ENCODE peak calls at places on chromosomes 16 and 17, in eight cellular contexts. G is brain microvascular endothelial cell, W is heart right ventricle, Q is uterus, M is kidney epithelial cell, S is adipocyte, L is DND-41, T is stomach. E is an unnamed sample. For H3K36me3, the result is how much of the 10 kb centered on the place peaks cover.

GRCh38 chr17:51046527-51047384 is 73.9 kb downstream of the SPAG9 start:
- DNase-seq in G (peak), W (peak), Q (peak), M (peak), S (peak), L (no peak), T (no peak), E (no peak)

GRCh38 chr16:49745434-49745833 is 110.5 kb downstream of the ZNF423 start:
- DNase-seq in G (no peak), W (no peak), Q (no peak), M (no peak), S (no peak), L (no peak), T (no peak), E (no peak)

GRCh38 chr16:1082952-1083675 is 10.6 kb downstream of the SSTR5 start:
- DNase-seq in G (no peak), W (no peak), Q (no peak), M (no peak), S (no peak), L (no peak), T (no peak), E (no peak)

GRCh38 chr16:70659546-70659945 is 13.2 kb downstream of the IL34 start:
- DNase-seq in G (no peak), W (no peak), Q (no peak), M (no peak), S (no peak), L (no peak), T (no peak), E (no peak)

GRCh38 chr16:4216631-4217030 is 25.2 kb downstream of the SRL start:
- DNase-seq in G (no peak), W (no peak), Q (no peak), M (no peak), S (peak), L (no peak), T (no peak), E (no peak)

GRCh38 chr17:4035081-4035680 is 70.9 kb upstream of the ATP2A3 start:
- DNase-seq in G (no peak), W (no peak), Q (no peak), M (no peak), S (no peak), L (no peak), T (no peak), E (no peak)

GRCh38 chr16:67163164-67163902 is 1.2 kb upstream of the HSF4 start:
- DNase-seq in G (no peak), W (peak), Q (no peak), M (no peak), S (peak), L (no peak), T (no peak), E (no peak)

GRCh38 chr16:24357511-24357910 is 101.4 kb downstream of the CACNG3 start:
- DNase-seq in G (no peak), W (no peak), Q (no peak), M (no peak), S (no peak), L (no peak), T (no peak), E (no peak)

GRCh38 chr16:75083826-75084225 is 32.8 kb downstream of the LDHD start:
- DNase-seq in G (no peak), W (no peak), Q (no peak), M (no peak), S (no peak), L (no peak), T (peak), E (no peak)

GRCh38 chr17:66978514-66979061 is 14.1 kb downstream of the CACNG4 start:
- DNase-seq in G (no peak), W (peak), Q (no peak), M (no peak), S (no peak), L (no peak), T (no peak), E (no peak)

GRCh38 chr17:50196036-50196435 is 5.4 kb downstream of the COL1A1 start:
- DNase-seq in G (no peak), W (no peak), Q (no peak), M (no peak), S (no peak), L (no peak), T (no peak), E (no peak)

GRCh38 chr17:78557598-78558039 is 19.6 kb downstream of the DNAH17 start:
- DNase-seq in G (peak), W (no peak), Q (no peak), M (peak), S (peak), L (no peak), T (no peak), E (no peak)

GRCh38 chr17:44911133-44912001 is 3.9 kb downstream of the GFAP start:
- DNase-seq in G (peak), W (peak), Q (peak), M (no peak), S (peak), L (peak), T (peak), E (peak)

GRCh38 chr16:67594956-67595355 is 32.6 kb downstream of the CTCF start:
- DNase-seq in G (peak), W (no peak), Q (peak), M (peak), S (peak), L (no peak), T (no peak), E (no peak)

GRCh38 chr17:7437369-7437863 is 1.9 kb upstream of the FGF11 start:
- DNase-seq in G (no peak), W (no peak), Q (no peak), M (no peak), S (no peak), L (no peak), T (no peak), E (no peak)

GRCh38 chr16:57669476-57670162 is 1.5 kb downstream of the ADGRG3 start:
- DNase-seq in G (no peak), W (no peak), Q (no peak), M (no peak), S (no peak), L (no peak), T (no peak), E (no peak)

GRCh38 chr16:81778861-81779539 is at the start of gene PLCG2:
- DNase-seq in G (peak), W (peak), Q (peak), M (no peak), S (peak), L (no peak), T (peak), E (peak)

GRCh38 chr17:20026960-20027359 is 17.8 kb downstream of the SPECC1 start:
- DNase-seq in G (no peak), W (no peak), Q (no peak), M (no peak), S (no peak), L (no peak), T (no peak), E (no peak)

GRCh38 chr16:79874391-79874790 is 273.9 kb upstream of the MAF start:
- DNase-seq in G (no peak), W (peak), Q (no peak), M (peak), S (no peak), L (no peak), T (no peak), E (no peak)

GRCh38 chr16:46638947-46639925 is 18.1 kb upstream of the SHCBP1 start:
- DNase-seq in G (peak), W (no peak), Q (no peak), M (no peak), S (peak), L (no peak), T (no peak), E (no peak)

GRCh38 chr17:45019177-45019711 is 32.2 kb downstream of the DCAKD start:
- DNase-seq in G (no peak), W (peak), Q (no peak), M (no peak), S (peak), L (peak), T (peak), E (peak)

GRCh38 chr16:83911290-83911689 is 12.4 kb downstream of the MLYCD start:
- DNase-seq in G (no peak), W (no peak), Q (no peak), M (no peak), S (no peak), L (no peak), T (no peak), E (no peak)

GRCh38 chr17:17818088-17818526 is 18.7 kb downstream of the SREBF1 start:
- DNase-seq in G (no peak), W (no peak), Q (peak), M (no peak), S (no peak), L (no peak), T (no peak), E (no peak)

GRCh38 chr17:74442670-74443515 is 11.0 kb downstream of the GPRC5C start:
- DNase-seq in G (no peak), W (peak), Q (peak), M (peak), S (no peak), L (no peak), T (peak), E (no peak)

GRCh38 chr16:55942821-55943220 is 67.6 kb upstream of the CES5A start:
- DNase-seq in G (no peak), W (no peak), Q (no peak), M (no peak), S (no peak), L (no peak), T (no peak), E (no peak)
- H3K36me3 ChIP-seq in G (under half), W (under half), Q (under half), M (under half), S (under half), L (under half), T (under half), E (under half)

DNA sequence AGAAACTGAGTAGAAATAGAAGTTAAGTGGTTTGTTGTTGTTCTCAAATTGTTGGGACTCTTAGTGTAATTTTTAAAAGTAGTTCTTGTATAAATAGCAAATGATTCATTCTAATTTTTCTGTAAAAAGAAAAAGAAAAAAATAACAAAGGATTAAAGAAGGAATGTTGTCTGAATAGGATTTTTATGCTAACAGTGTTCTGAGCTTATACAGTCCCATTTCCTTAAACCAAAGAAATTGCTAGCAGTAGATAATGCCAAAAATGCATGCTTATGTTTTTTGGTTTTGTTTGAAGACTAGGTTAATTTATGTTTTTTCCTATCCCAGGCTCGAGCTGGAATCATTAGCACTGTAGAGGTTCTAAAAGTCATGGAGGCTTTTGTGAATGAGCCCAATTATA is 44.7 kb upstream of the KPNB1 start:
- DNase-seq in G (no peak), W (no peak), Q (no peak), M (no peak), S (peak), L (no peak), T (no peak), E (no peak)
- H3K36me3 ChIP-seq in G (under half), W (half or more), Q (under half), M (under half), S (half or more), L (half or more), T (half or more), E (half or more)

GRCh38 chr17:72414032-72414396 is 293.2 kb downstream of the SOX9 start:
- DNase-seq in G (no peak), W (no peak), Q (no peak), M (no peak), S (no peak), L (no peak), T (no peak), E (no peak)
- H3K36me3 ChIP-seq in G (under half), W (under half), Q (under half), M (under half), S (under half), L (under half), T (under half), E (under half)

GRCh38 chr17:42493324-42493723 is 34.6 kb downstream of the ATP6V0A1 start:
- DNase-seq in G (no peak), W (no peak), Q (no peak), M (no peak), S (no peak), L (no peak), T (no peak), E (no peak)

DNA sequence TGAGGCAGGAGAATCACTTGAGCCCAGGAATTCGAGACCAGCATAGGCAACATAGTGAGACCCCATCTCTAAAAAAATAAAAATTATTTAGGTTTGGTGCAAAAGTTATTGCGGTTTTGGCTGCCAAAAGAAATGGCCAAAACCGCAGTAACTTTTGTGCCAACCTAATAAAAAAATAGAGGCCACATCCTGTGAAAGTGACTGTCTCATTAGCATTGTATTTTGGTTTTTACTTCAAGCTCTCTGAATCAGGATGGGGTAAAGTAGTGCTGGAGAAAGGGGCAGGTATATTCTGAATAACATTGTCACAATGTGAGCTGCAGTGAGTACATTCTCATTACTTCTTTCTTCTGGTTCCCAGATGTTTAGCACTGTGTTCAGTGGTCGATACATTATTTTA is 36.0 kb downstream of the ATP6V0A1 start:
- DNase-seq in G (no peak), W (no peak), Q (no peak), M (no peak), S (no peak), L (no peak), T (no peak), E (no peak)
- H3K36me3 ChIP-seq in G (under half), W (half or more), Q (under half), M (under half), S (half or more), L (under half), T (half or more), E (under half)

GRCh38 chr17:61803216-61803615 is 60.1 kb downstream of the BRIP1 start:
- DNase-seq in G (no peak), W (no peak), Q (no peak), M (no peak), S (no peak), L (no peak), T (no peak), E (no peak)
- H3K36me3 ChIP-seq in G (under half), W (under half), Q (under half), M (under half), S (under half), L (half or more), T (under half), E (under half)

GRCh38 chr16:88074041-88074440 is 122.8 kb downstream of the BANP start:
- DNase-seq in G (no peak), W (no peak), Q (no peak), M (no peak), S (no peak), L (no peak), T (no peak), E (no peak)
- H3K36me3 ChIP-seq in G (under half), W (half or more), Q (under half), M (under half), S (under half), L (half or more), T (half or more), E (under half)

DNA sequence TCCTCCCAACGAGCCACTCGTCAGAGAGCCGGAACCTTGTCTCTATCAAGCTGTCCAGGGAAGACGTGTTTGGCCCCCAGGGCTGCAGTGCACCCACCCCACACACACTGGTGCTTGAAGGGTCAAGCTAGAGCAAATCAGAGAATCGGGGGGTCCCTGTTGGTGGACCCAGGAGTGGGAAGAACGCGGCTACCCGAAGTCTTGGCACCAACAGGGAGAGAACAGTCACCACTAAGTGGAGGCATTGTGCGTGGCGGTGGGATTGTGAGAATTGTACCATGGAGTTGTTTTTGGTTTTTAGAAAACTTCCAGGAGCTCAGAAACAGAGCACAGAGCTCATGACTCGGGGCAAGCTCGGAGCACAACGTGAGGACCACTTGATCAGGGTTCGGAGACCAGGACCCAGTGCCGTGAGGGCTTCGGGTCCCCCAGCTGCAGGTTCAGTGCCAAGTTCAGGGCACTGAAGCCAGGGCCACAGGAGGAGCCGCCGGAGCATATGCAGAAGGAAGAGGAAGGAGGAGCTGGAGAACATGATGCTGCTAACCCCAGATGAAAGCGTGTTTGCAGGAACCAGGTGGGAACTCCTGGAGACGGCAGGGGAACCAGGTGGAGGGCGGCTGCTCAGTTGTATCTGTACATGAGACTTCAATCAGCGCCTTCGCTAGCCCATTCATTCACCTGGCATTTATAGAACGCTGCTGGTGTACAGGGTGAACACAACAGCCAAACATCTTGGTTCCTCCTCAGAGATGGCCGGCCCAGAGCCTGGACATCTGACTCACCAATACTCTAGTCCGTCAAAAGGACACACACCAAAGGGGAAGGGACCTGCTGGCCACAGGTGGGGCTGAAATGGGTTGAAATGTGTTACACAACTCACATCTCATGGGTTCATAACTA is 42.8 kb downstream of the METRNL start:
- DNase-seq in G (no peak), W (no peak), Q (no peak), M (no peak), S (no peak), L (no peak), T (no peak), E (no peak)
- H3K36me3 ChIP-seq in G (under half), W (under half), Q (under half), M (under half), S (under half), L (under half), T (under half), E (under half)

GRCh38 chr17:28330671-28331070 is 4.6 kb downstream of the IFT20 start:
- DNase-seq in G (no peak), W (no peak), Q (no peak), M (no peak), S (no peak), L (no peak), T (peak), E (no peak)
- H3K36me3 ChIP-seq in G (under half), W (half or more), Q (under half), M (under half), S (half or more), L (half or more), T (half or more), E (under half)